ENCODE peak calls at places on chromosomes 4 and X, in nine cellular contexts. One of them, this sample, is unnamed.

GRCh38 chr4:123418486-123418931 is 21.9 kb downstream of the SPRY1 start:
- DNase-seq in A673: peak
- DNase-seq in epithelial cell of esophagus: peak
- DNase-seq in fibroblast of mammary gland: peak
- DNase-seq in CD8-positive, alpha-beta T cell: no peak
- DNase-seq in choroid plexus epithelial cell: peak
- DNase-seq in heart right ventricle: peak
- DNase-seq in IMR-90: peak
- DNase-seq in coronary artery: no peak
- DNase-seq in this sample: peak

GRCh38 chrX:129723511-129723910 is 15.3 kb upstream of the XPNPEP2 start:
- DNase-seq in A673: no peak
- DNase-seq in epithelial cell of esophagus: peak
- DNase-seq in fibroblast of mammary gland: no peak
- DNase-seq in CD8-positive, alpha-beta T cell: no peak
- DNase-seq in choroid plexus epithelial cell: no peak
- DNase-seq in heart right ventricle: no peak
- DNase-seq in IMR-90: no peak
- DNase-seq in coronary artery: no peak
- DNase-seq in this sample: no peak

GRCh38 chr4:33369366-33369899 is 2649.3 kb downstream of the PCDH7 start:
- DNase-seq in A673: peak
- DNase-seq in epithelial cell of esophagus: peak
- DNase-seq in fibroblast of mammary gland: peak
- DNase-seq in CD8-positive, alpha-beta T cell: no peak
- DNase-seq in choroid plexus epithelial cell: peak
- DNase-seq in heart right ventricle: no peak
- DNase-seq in IMR-90: peak
- DNase-seq in coronary artery: no peak
- DNase-seq in this sample: peak

GRCh38 chr4:113316879-113317278 is 267.4 kb downstream of the ANK2 start:
- DNase-seq in A673: no peak
- DNase-seq in epithelial cell of esophagus: no peak
- DNase-seq in fibroblast of mammary gland: peak
- DNase-seq in CD8-positive, alpha-beta T cell: no peak
- DNase-seq in choroid plexus epithelial cell: no peak
- DNase-seq in heart right ventricle: peak
- DNase-seq in IMR-90: no peak
- DNase-seq in coronary artery: no peak
- DNase-seq in this sample: no peak

GRCh38 chr4:60201052-60201673 is 999.0 kb upstream of the ADGRL3 start:
- DNase-seq in A673: peak
- DNase-seq in epithelial cell of esophagus: peak
- DNase-seq in fibroblast of mammary gland: peak
- DNase-seq in CD8-positive, alpha-beta T cell: no peak
- DNase-seq in choroid plexus epithelial cell: peak
- DNase-seq in heart right ventricle: peak
- DNase-seq in IMR-90: peak
- DNase-seq in coronary artery: no peak
- DNase-seq in this sample: peak

GRCh38 chr4:16833722-16834121 is 64.7 kb downstream of the LDB2 start:
- DNase-seq in A673: no peak
- DNase-seq in epithelial cell of esophagus: no peak
- DNase-seq in fibroblast of mammary gland: no peak
- DNase-seq in CD8-positive, alpha-beta T cell: no peak
- DNase-seq in choroid plexus epithelial cell: no peak
- DNase-seq in heart right ventricle: no peak
- DNase-seq in IMR-90: no peak
- DNase-seq in coronary artery: no peak
- DNase-seq in this sample: no peak

GRCh38 chr4:118774989-118775388 is 60.9 kb downstream of the SEC24D start:
- DNase-seq in A673: no peak
- DNase-seq in epithelial cell of esophagus: peak
- DNase-seq in fibroblast of mammary gland: peak
- DNase-seq in CD8-positive, alpha-beta T cell: no peak
- DNase-seq in choroid plexus epithelial cell: peak
- DNase-seq in heart right ventricle: no peak
- DNase-seq in IMR-90: peak
- DNase-seq in coronary artery: no peak
- DNase-seq in this sample: no peak

GRCh38 chr4:21827575-21827974 is 121.0 kb downstream of the KCNIP4 start:
- DNase-seq in A673: no peak
- DNase-seq in epithelial cell of esophagus: no peak
- DNase-seq in fibroblast of mammary gland: peak
- DNase-seq in CD8-positive, alpha-beta T cell: no peak
- DNase-seq in choroid plexus epithelial cell: peak
- DNase-seq in heart right ventricle: no peak
- DNase-seq in IMR-90: peak
- DNase-seq in coronary artery: no peak
- DNase-seq in this sample: no peak

GRCh38 chrX:67614006-67614405 is 70.2 kb downstream of the AR start:
- DNase-seq in A673: no peak
- DNase-seq in epithelial cell of esophagus: no peak
- DNase-seq in fibroblast of mammary gland: no peak
- DNase-seq in CD8-positive, alpha-beta T cell: no peak
- DNase-seq in choroid plexus epithelial cell: peak
- DNase-seq in heart right ventricle: no peak
- DNase-seq in IMR-90: no peak
- DNase-seq in coronary artery: no peak
- DNase-seq in this sample: no peak

GRCh38 chr4:161317000-161317399 is 846.8 kb downstream of the FSTL5 start:
- DNase-seq in A673: no peak
- DNase-seq in epithelial cell of esophagus: no peak
- DNase-seq in fibroblast of mammary gland: no peak
- DNase-seq in CD8-positive, alpha-beta T cell: no peak
- DNase-seq in choroid plexus epithelial cell: no peak
- DNase-seq in heart right ventricle: no peak
- DNase-seq in IMR-90: no peak
- DNase-seq in coronary artery: no peak
- DNase-seq in this sample: no peak

GRCh38 chr4:173543266-173543665 is 13.2 kb upstream of the HAND2 start:
- DNase-seq in A673: no peak
- DNase-seq in epithelial cell of esophagus: no peak
- DNase-seq in fibroblast of mammary gland: no peak
- DNase-seq in CD8-positive, alpha-beta T cell: no peak
- DNase-seq in choroid plexus epithelial cell: no peak
- DNase-seq in heart right ventricle: no peak
- DNase-seq in IMR-90: no peak
- DNase-seq in coronary artery: no peak
- DNase-seq in this sample: no peak

GRCh38 chr4:74855879-74856278 is 61.6 kb upstream of the BTC start:
- DNase-seq in A673: no peak
- DNase-seq in epithelial cell of esophagus: peak
- DNase-seq in fibroblast of mammary gland: no peak
- DNase-seq in CD8-positive, alpha-beta T cell: no peak
- DNase-seq in choroid plexus epithelial cell: no peak
- DNase-seq in heart right ventricle: no peak
- DNase-seq in IMR-90: no peak
- DNase-seq in coronary artery: no peak
- DNase-seq in this sample: no peak

GRCh38 chr4:82376109-82376508 is 2.3 kb upstream of the HNRNPD start:
- DNase-seq in A673: no peak
- DNase-seq in epithelial cell of esophagus: no peak
- DNase-seq in fibroblast of mammary gland: no peak
- DNase-seq in CD8-positive, alpha-beta T cell: no peak
- DNase-seq in choroid plexus epithelial cell: no peak
- DNase-seq in heart right ventricle: no peak
- DNase-seq in IMR-90: no peak
- DNase-seq in coronary artery: no peak
- DNase-seq in this sample: no peak

GRCh38 chr4:82372502-82372873 is 1.3 kb downstream of the HNRNPD start:
- DNase-seq in A673: peak
- DNase-seq in epithelial cell of esophagus: peak
- DNase-seq in fibroblast of mammary gland: peak
- DNase-seq in CD8-positive, alpha-beta T cell: peak
- DNase-seq in choroid plexus epithelial cell: peak
- DNase-seq in heart right ventricle: peak
- DNase-seq in IMR-90: peak
- DNase-seq in coronary artery: no peak
- DNase-seq in this sample: no peak

GRCh38 chr4:82372874-82373815 is 646 bp downstream of the HNRNPD start:
- DNase-seq in A673: peak
- DNase-seq in epithelial cell of esophagus: peak
- DNase-seq in fibroblast of mammary gland: peak
- DNase-seq in CD8-positive, alpha-beta T cell: peak
- DNase-seq in choroid plexus epithelial cell: peak
- DNase-seq in heart right ventricle: peak
- DNase-seq in IMR-90: peak
- DNase-seq in coronary artery: peak
- DNase-seq in this sample: peak

GRCh38 chr4:82371398-82371972 is 2.3 kb downstream of the HNRNPD start:
- DNase-seq in A673: peak
- DNase-seq in epithelial cell of esophagus: peak
- DNase-seq in fibroblast of mammary gland: no peak
- DNase-seq in CD8-positive, alpha-beta T cell: no peak
- DNase-seq in choroid plexus epithelial cell: peak
- DNase-seq in heart right ventricle: no peak
- DNase-seq in IMR-90: peak
- DNase-seq in coronary artery: no peak
- DNase-seq in this sample: no peak

DNA sequence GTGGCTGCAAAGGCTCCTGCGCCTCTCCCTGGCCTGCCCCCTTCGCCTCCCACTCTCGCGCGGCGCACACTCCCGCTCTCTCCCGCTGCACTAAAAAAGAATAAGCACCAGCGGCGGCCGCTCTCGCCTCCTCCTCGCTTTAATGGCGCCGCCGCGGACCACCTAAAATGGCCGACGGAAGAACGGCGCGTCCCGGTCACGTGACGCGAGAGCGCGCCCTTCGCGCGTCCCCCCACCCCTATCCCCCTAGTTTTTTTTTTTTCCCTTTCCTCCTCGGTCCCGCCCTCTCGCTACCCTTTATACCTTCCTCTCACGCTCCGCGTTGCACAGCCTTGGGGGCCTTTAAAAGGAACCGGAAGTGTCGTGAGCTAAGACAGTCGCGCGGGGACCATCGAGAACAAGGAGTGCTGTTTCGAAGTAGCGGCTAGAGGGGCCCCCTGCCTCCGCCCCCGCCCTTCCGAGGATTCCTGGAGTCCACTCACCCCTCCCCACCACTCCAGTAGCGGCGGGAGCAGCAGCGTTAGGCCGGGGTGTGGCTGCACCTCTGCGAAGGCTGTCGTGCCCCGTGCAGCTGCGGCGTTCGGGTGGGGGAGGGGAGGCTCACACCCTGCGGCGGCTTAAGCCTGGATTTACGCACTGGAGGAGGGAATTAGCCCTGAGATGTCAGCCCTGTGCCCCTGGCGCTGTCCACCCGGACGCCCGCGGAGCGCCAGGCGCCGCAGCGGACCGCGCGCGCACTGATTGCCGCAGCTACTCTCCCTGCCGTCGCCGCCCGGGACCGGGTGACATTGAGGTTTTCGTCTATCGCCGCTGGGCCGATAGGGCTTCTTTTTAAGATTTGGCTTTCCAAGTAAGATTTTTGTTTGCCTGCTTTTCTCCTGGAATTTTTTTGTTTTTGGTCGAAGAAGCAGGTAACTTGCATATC is at the start of gene HNRNPD:
- DNase-seq in A673: peak
- DNase-seq in epithelial cell of esophagus: peak
- DNase-seq in fibroblast of mammary gland: peak
- DNase-seq in CD8-positive, alpha-beta T cell: peak
- DNase-seq in choroid plexus epithelial cell: peak
- DNase-seq in heart right ventricle: peak
- DNase-seq in IMR-90: peak
- DNase-seq in coronary artery: peak
- DNase-seq in this sample: peak
- TF ChIP-seq CTCF in A673: no peak
- TF ChIP-seq CTCF in epithelial cell of esophagus: no peak
- TF ChIP-seq CTCF in fibroblast of mammary gland: no peak
- TF ChIP-seq CTCF in CD8-positive, alpha-beta T cell: no peak
- TF ChIP-seq CTCF in choroid plexus epithelial cell: no peak
- TF ChIP-seq CTCF in heart right ventricle: no peak
- TF ChIP-seq CTCF in IMR-90: no peak
- TF ChIP-seq CTCF in coronary artery: no peak
- TF ChIP-seq CTCF in this sample: no peak

GRCh38 chr4:153228512-153229145 is 24.4 kb downstream of the TRIM2 start:
- DNase-seq in A673: no peak
- DNase-seq in epithelial cell of esophagus: no peak
- DNase-seq in fibroblast of mammary gland: no peak
- DNase-seq in CD8-positive, alpha-beta T cell: no peak
- DNase-seq in choroid plexus epithelial cell: no peak
- DNase-seq in heart right ventricle: no peak
- DNase-seq in IMR-90: no peak
- DNase-seq in coronary artery: no peak
- DNase-seq in this sample: no peak
- TF ChIP-seq CTCF in A673: no peak
- TF ChIP-seq CTCF in epithelial cell of esophagus: no peak
- TF ChIP-seq CTCF in fibroblast of mammary gland: no peak
- TF ChIP-seq CTCF in CD8-positive, alpha-beta T cell: no peak
- TF ChIP-seq CTCF in choroid plexus epithelial cell: no peak
- TF ChIP-seq CTCF in heart right ventricle: no peak
- TF ChIP-seq CTCF in IMR-90: no peak
- TF ChIP-seq CTCF in coronary artery: no peak
- TF ChIP-seq CTCF in this sample: no peak

GRCh38 chrX:76428243-76429130 is 977 bp downstream of the MAGEE1 start:
- DNase-seq in A673: no peak
- DNase-seq in epithelial cell of esophagus: no peak
- DNase-seq in fibroblast of mammary gland: no peak
- DNase-seq in CD8-positive, alpha-beta T cell: peak
- DNase-seq in choroid plexus epithelial cell: no peak
- DNase-seq in heart right ventricle: no peak
- DNase-seq in IMR-90: no peak
- DNase-seq in coronary artery: peak
- DNase-seq in this sample: no peak
- TF ChIP-seq CTCF in A673: no peak
- TF ChIP-seq CTCF in epithelial cell of esophagus: no peak
- TF ChIP-seq CTCF in fibroblast of mammary gland: no peak
- TF ChIP-seq CTCF in CD8-positive, alpha-beta T cell: no peak
- TF ChIP-seq CTCF in choroid plexus epithelial cell: no peak
- TF ChIP-seq CTCF in heart right ventricle: no peak
- TF ChIP-seq CTCF in IMR-90: no peak
- TF ChIP-seq CTCF in coronary artery: no peak
- TF ChIP-seq CTCF in this sample: no peak

DNA sequence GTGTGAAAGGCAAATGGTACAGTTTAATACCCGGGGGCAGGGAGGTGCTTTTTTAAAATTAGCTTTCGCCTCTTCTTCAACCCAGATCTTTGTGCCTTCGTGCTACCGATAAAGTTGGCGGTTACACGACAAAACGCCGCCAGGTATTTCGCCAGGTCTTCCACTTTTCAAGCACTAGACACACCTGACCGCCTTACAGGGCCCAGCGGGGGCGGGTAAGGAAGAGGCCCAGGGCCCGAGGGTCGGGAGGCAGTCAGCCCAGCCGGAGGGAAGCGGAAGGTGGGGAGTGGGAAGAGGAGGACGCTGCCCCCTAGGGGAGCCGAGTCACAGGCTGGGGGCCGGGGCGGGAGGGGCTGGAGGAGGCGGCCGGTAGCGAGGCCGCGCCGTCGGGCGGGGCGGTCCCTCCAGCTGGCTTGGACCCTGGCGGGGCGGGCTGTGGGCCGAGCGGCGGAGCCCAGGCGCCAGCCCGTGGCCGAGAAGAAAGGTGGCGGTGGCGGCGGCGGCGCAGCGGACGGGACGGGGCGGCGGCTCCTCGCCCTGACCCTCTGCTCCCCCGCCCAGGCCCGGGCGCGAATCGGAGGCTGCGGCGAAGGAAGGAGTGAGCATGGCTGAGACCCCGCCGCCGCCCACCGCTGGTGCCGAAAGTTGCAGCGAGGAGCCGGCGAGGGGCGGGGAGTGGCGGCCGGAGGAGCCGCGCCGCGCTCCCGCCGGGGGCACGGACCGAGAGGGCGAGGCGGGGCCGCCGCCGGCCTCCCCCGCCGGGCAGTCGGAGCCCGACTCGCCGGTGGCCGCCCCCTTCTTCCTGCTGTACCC is 16.2 kb downstream of the UTP3 start:
- DNase-seq in A673: peak
- DNase-seq in epithelial cell of esophagus: peak
- DNase-seq in fibroblast of mammary gland: peak
- DNase-seq in CD8-positive, alpha-beta T cell: peak
- DNase-seq in choroid plexus epithelial cell: peak
- DNase-seq in heart right ventricle: peak
- DNase-seq in IMR-90: peak
- DNase-seq in coronary artery: peak
- DNase-seq in this sample: no peak
- TF ChIP-seq CTCF in A673: peak
- TF ChIP-seq CTCF in epithelial cell of esophagus: peak
- TF ChIP-seq CTCF in fibroblast of mammary gland: peak
- TF ChIP-seq CTCF in CD8-positive, alpha-beta T cell: no peak
- TF ChIP-seq CTCF in choroid plexus epithelial cell: peak
- TF ChIP-seq CTCF in heart right ventricle: peak
- TF ChIP-seq CTCF in IMR-90: peak
- TF ChIP-seq CTCF in coronary artery: peak
- TF ChIP-seq CTCF in this sample: peak

This sample was measured in HFF-Myc.